ENCODE peak calls at places on chromosomes 7 and 10, in five cellular contexts. E is non-pigmented ciliary epithelial cell; R is RPMI7951; M is CD8-positive, alpha-beta T cell; O is HS-5. W is an unnamed sample.

GRCh38 chr10:14653271-14654161 is 121.2 kb downstream of the FAM107B start:
- DNase-seq in O (peak; percentile 23), M (no peak), E (no peak), R (peak; percentile 91), W (peak; percentile 55)

GRCh38 chr7:6640246-6640721 is 3.2 kb downstream of the ZNF316 start:
- DNase-seq in M (no peak), E (peak; percentile 26), R (peak; percentile 32), O (no peak), W (no peak)

GRCh38 chr10:25747038-25747437 is 187.0 kb upstream of the MYO3A start:
- DNase-seq in R (no peak), M (no peak), E (peak; percentile 30), O (peak; percentile 19), W (no peak)

GRCh38 chr10:74542077-74542476 is 284.3 kb upstream of the KAT6B start:
- DNase-seq in M (no peak), E (peak; percentile 47), O (no peak), R (no peak), W (no peak)

GRCh38 chr10:22656056-22656455 is 58.3 kb downstream of the PIP4K2A start:
- DNase-seq in O (no peak), M (no peak), R (no peak), E (no peak), W (no peak)

GRCh38 chr10:94991243-94991888 is 52.9 kb downstream of the CYP2C9 start:
- DNase-seq in E (no peak), R (no peak), O (no peak), M (no peak), W (no peak)

GRCh38 chr7:94396044-94396443 is 1.3 kb downstream of the COL1A2 start:
- DNase-seq in M (no peak), E (no peak), O (peak; percentile 18), R (peak; percentile 81), W (no peak)

GRCh38 chr10:19316204-19316870 is 267.7 kb downstream of the MALRD1 start:
- DNase-seq in O (no peak), R (no peak), E (no peak), M (no peak), W (no peak)

GRCh38 chr10:22714524-22715289 is at the start of gene PIP4K2A:
- DNase-seq in E (no peak), O (no peak), R (peak; percentile 83), M (peak; percentile 75), W (no peak)

GRCh38 chr10:20443094-20443493 is 454.0 kb downstream of the NEBL start:
- DNase-seq in R (no peak), O (no peak), E (no peak), M (no peak), W (no peak)

GRCh38 chr10:46536171-46536570 is 20.3 kb downstream of the GPRIN2 start:
- DNase-seq in O (no peak), R (no peak), E (no peak), M (no peak), W (no peak)

GRCh38 chr7:112079671-112080070 is 126.5 kb downstream of the DOCK4 start:
- DNase-seq in M (no peak), E (no peak), O (no peak), R (no peak), W (no peak)

GRCh38 chr10:69645296-69645665 is 15.2 kb downstream of the FAM241B start:
- DNase-seq in M (no peak), O (no peak), R (no peak), E (no peak), W (no peak)

GRCh38 chr10:31296754-31297153 is 22.3 kb upstream of the ZEB1 start:
- DNase-seq in R (no peak), M (no peak), E (no peak), O (no peak), W (no peak)

W was measured in epithelial cell of prostate.